ENCODE peak calls at places on chromosomes 4 and X, in four cellular contexts. D is HepG2, W is H1, K is GM12878. E is an unnamed sample.

GRCh38 chrX:102517331-102517730 is 792 bp upstream of the TMSB15A start:
- DNase-seq in W (no peak), D (no peak), K (no peak), E (no peak)

GRCh38 chr4:8230033-8230432 is 30.9 kb downstream of the SH3TC1 start:
- DNase-seq in D (no peak), W (no peak), K (no peak), E (no peak)

GRCh38 chrX:47562615-47563243 is 1.7 kb downstream of the ARAF start:
- DNase-seq in W (no peak), K (no peak), D (no peak), E (no peak)

GRCh38 chrX:45322382-45322781 is 121.7 kb upstream of the DIPK2B start:
- DNase-seq in D (peak; percentile 37), W (peak; percentile 17), K (no peak), E (peak; percentile 62)

GRCh38 chrX:19678941-19679340 is 163.6 kb upstream of the MAP3K15 start:
- DNase-seq in K (peak; percentile 13), D (no peak), W (no peak), E (no peak)

GRCh38 chrX:39491548-39492297 is 606.0 kb downstream of the BCOR start:
- DNase-seq in D (no peak), K (peak; percentile 58), W (no peak), E (no peak)

GRCh38 chr4:112170451-112170993 is 25.3 kb downstream of the FAM241A start:
- DNase-seq in W (no peak), D (peak; percentile 43), K (no peak), E (no peak)

GRCh38 chrX:791479-792034 is 161.0 kb downstream of the SHOX start:
- DNase-seq in K (no peak), D (no peak), W (peak; percentile 54), E (peak; percentile 89)

GRCh38 chrX:100964362-100964761 is 5.1 kb upstream of the ARL13A start:
- DNase-seq in D (no peak), W (no peak), K (no peak), E (no peak)

GRCh38 chrX:68676340-68676739 is 28.9 kb downstream of the STARD8 start:
- DNase-seq in W (no peak), K (no peak), D (no peak), E (no peak)

GRCh38 chr4:84479663-84480062 is 19.4 kb downstream of the NKX6-1 start:
- DNase-seq in K (no peak), D (no peak), W (no peak), E (no peak)

GRCh38 chr4:24963277-24963676 is 50.4 kb upstream of the CCDC149 start:
- DNase-seq in D (no peak), K (no peak), W (no peak), E (no peak)

GRCh38 chrX:2425281-2426071 is 75.3 kb downstream of the DHRSX start:
- DNase-seq in W (no peak), D (peak; percentile 10), K (no peak), E (no peak)

GRCh38 chrX:128800138-128800537 is 723.2 kb downstream of the SMARCA1 start:
- DNase-seq in D (no peak), W (no peak), K (no peak), E (no peak)

GRCh38 chr4:986949-987688 is at the start of gene IDUA:
- DNase-seq in W (no peak), D (peak; percentile 74), K (no peak), E (no peak)

GRCh38 chr4:88689877-88690276 is 7.8 kb downstream of the NAP1L5 start:
- DNase-seq in D (no peak), K (no peak), W (no peak), E (no peak)

GRCh38 chrX:41472231-41472815 is 25.2 kb downstream of the NYX start:
- DNase-seq in D (no peak), K (no peak), W (no peak), E (no peak)

GRCh38 chr4:101791189-101791572 is 651 bp downstream of the BANK1 start:
- DNase-seq in D (no peak), K (no peak), W (no peak), E (no peak)

GRCh38 chr4:26242451-26242850 is 78.4 kb upstream of the RBPJ start:
- DNase-seq in W (no peak), D (no peak), K (no peak), E (no peak)

GRCh38 chrX:154142386-154142785 is 1.7 kb upstream of the OPN1LW start:
- DNase-seq in D (no peak), K (no peak), W (no peak), E (no peak)

GRCh38 chrX:103730147-103730546 is 19.4 kb downstream of the TMEM31 start:
- DNase-seq in W (no peak), D (no peak), K (no peak), E (no peak)

GRCh38 chrX:103734125-103734760 is 23.5 kb downstream of the TMEM31 start:
- DNase-seq in D (no peak), W (no peak), K (no peak), E (no peak)

GRCh38 chrX:103729015-103729414 is 18.3 kb downstream of the TMEM31 start:
- DNase-seq in W (no peak), K (no peak), D (no peak), E (no peak)

GRCh38 chrX:103733017-103733416 is 22.3 kb downstream of the TMEM31 start:
- DNase-seq in K (no peak), W (no peak), D (no peak), E (no peak)

DNA sequence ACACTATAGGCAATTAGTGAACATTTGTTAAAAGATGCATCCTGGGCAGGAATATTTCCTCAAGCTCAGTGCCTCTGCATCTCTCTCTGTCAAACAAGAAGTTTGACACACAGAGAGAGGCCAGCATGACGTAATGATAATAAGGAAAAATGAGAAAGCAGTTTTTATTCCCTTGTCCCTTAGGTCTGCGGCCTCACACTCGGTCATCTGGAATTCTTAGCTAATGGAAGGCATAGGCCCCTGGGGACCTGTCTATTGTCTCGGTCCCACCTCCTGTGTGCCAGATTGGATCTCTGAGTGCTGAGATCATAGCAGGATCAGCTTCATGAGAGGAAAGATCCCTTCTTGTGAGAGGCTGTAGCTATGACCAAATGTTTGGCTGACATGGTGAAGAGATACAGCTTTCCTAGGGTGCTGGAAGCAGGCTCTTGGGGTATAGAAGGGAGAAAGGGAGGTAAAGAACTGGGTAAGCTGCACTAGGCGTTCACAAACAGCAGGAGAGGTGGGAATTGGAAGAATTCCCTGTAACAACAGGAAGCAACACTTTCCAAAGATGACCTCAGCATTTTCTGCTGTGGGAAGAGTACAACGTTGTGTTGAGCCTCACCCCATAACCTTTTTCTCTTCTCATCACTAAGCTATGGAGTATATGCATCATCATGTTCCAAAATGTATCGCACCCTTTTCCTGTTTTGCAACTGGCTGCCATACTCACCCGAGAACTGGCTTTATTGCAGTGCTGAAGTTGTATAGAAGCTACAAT is 20.2 kb downstream of the TMEM31 start:
- DNase-seq in K (no peak), W (no peak), D (no peak), E (no peak)
- H3K4me1 ChIP-seq in K (no peaks in the 10 kb centered on the region), W (peaks cover 22% of the 10 kb centered on the region), D (no peaks in the 10 kb centered on the region), E (peaks cover 18% of the 10 kb centered on the region)

GRCh38 chr4:41619161-41619560 is 81.2 kb downstream of the LIMCH1 start:
- DNase-seq in W (no peak), D (no peak), K (no peak), E (no peak)

GRCh38 chr4:41624765-41625164 is 86.8 kb downstream of the LIMCH1 start:
- DNase-seq in K (no peak), W (no peak), D (no peak), E (no peak)

GRCh38 chr4:41625531-41625930 is 87.6 kb downstream of the LIMCH1 start:
- DNase-seq in W (no peak), D (no peak), K (no peak), E (no peak)

GRCh38 chr4:41622816-41623215 is 84.9 kb downstream of the LIMCH1 start:
- DNase-seq in W (no peak), K (no peak), D (no peak), E (no peak)

GRCh38 chr4:41620594-41621256 is 82.8 kb downstream of the LIMCH1 start:
- DNase-seq in D (no peak), K (no peak), W (no peak), E (no peak)
- TF ChIP-seq YY1 in D (no peak), K (no peak), W (no peak), E (no peak)

GRCh38 chrX:13748486-13748885 is 13.9 kb downstream of the OFD1 start:
- DNase-seq in W (no peak), D (no peak), K (no peak), E (no peak)

GRCh38 chrX:13750812-13751211 is 16.3 kb downstream of the OFD1 start:
- DNase-seq in W (no peak), D (no peak), K (no peak), E (no peak)

GRCh38 chrX:13747836-13748235 is 13.3 kb downstream of the OFD1 start:
- DNase-seq in D (peak; percentile 21), K (no peak), W (no peak), E (no peak)

GRCh38 chrX:13752141-13752540 is 17.6 kb downstream of the OFD1 start:
- DNase-seq in D (no peak), W (no peak), K (no peak), E (no peak)

DNA sequence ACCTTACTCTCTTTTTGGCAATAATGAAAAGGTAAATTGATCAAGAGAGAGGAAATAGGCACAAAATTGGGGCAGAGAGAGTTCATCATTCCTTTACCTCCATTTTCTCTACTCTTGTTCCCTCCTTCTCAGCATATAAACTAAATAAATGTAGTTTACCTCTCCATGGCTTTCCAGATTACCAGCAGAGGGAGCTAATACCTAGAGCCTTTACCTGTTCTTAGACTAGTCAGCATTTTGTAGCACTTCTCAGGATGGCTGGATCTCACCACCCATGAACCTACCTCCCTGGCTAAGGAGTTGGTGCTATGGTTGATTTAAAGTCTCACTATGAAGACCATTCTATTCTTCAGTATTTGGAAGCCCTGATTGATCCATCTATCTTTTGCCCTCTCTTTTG is 15.7 kb downstream of the OFD1 start:
- DNase-seq in W (no peak), K (no peak), D (peak; percentile 16), E (no peak)
- TF ChIP-seq SUZ12 in W (no peak), K (no peak), D (no peak), E (no peak)

GRCh38 chrX:124343016-124343415 is 3.3 kb upstream of the SH2D1A start:
- DNase-seq in K (no peak), W (no peak), D (no peak), E (no peak)

GRCh38 chrX:124344246-124344645 is 2.1 kb upstream of the SH2D1A start:
- DNase-seq in W (no peak), K (no peak), D (no peak), E (no peak)

GRCh38 chrX:124342174-124342867 is 4.0 kb upstream of the SH2D1A start:
- DNase-seq in W (no peak), D (no peak), K (no peak), E (no peak)

GRCh38 chrX:124338733-124339514 is 6.5 kb downstream of the TEX13D start:
- DNase-seq in K (no peak), W (no peak), D (no peak), E (no peak)

DNA sequence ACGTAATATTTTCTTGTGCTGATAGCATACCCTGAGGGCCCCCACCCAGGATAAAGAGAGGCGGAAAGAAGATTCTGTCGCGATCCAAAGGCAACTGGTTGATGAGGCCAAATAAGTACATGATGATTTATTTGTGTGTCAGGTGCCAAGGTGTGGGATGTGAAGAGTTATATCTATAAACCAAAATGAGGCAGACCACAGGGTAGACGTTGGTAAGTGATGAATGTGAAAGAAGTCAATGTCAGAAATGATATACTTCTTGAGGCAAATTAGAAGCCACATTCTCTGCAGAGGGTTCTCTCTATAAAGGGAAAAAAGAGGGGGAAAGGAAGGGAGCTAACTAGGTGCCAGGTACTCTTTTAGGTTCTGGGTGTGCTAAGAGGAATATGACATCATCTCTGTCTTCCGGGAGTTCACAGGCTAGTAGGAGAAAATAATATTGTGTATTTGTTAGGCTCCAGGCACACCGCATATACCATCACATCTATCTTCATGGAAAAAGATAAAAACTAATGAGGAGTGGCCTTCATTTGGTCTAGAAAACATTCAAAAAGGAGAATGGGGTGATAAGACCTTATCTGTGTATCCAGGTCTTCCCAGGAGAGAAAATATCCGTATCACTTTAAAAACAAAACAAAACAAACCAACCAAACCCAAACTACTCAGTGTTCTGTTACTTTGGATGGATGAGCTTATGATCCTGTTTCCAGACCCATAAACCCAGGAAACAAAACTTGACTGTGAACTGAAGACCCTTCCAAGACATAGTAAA is 4.8 kb upstream of the SH2D1A start:
- DNase-seq in W (no peak), D (no peak), K (no peak), E (no peak)
- H3K4me1 ChIP-seq in W (no peaks in the 10 kb centered on the region), D (no peaks in the 10 kb centered on the region), K (no peaks in the 10 kb centered on the region), E (no peaks in the 10 kb centered on the region)

E was measured in NT2/D1.